ENCODE peak calls at places on chromosomes 12 and 14, in four cellular contexts. L, M, Y and Z are unnamed samples.

GRCh38 chr14:52043690-52044089 is 25.2 kb downstream of the NID2 start:
- DNase-seq in L (peak; percentile 64), Y (no peak), M (peak; percentile 37), Z (no peak)

GRCh38 chr14:104521816-104522745 is 57.5 kb upstream of the C14orf180 start:
- DNase-seq in L (no peak), Y (no peak), M (no peak), Z (no peak)

GRCh38 chr14:94143239-94143638 is 13.8 kb upstream of the IFI27L2 start:
- DNase-seq in M (no peak), Y (no peak), L (no peak), Z (no peak)

GRCh38 chr14:21924479-21924878 is 250.9 kb upstream of the OR4E1 start:
- DNase-seq in M (peak; percentile 43), L (no peak), Y (no peak), Z (no peak)

GRCh38 chr12:85089792-85090191 is 53.6 kb downstream of the LRRIQ1 start:
- DNase-seq in L (no peak), Y (no peak), M (no peak), Z (no peak)

GRCh38 chr14:89293349-89293916 is 123.6 kb downstream of the FOXN3 start:
- DNase-seq in L (no peak), Y (no peak), M (no peak), Z (no peak)

GRCh38 chr12:20549115-20549719 is 145.9 kb upstream of the SLCO1C1 start:
- DNase-seq in Y (no peak), M (peak; percentile 80), L (peak; percentile 64), Z (peak; percentile 55)

GRCh38 chr12:92938018-92938417 is 8.9 kb upstream of the EEA1 start:
- DNase-seq in Y (no peak), M (no peak), L (no peak), Z (no peak)

GRCh38 chr12:6871052-6871957 is 1.8 kb downstream of the SPSB2 start:
- DNase-seq in Y (no peak), M (no peak), L (peak; percentile 44), Z (peak; percentile 38)

GRCh38 chr14:68449565-68450295 is 343.1 kb downstream of the ZFP36L1 start:
- DNase-seq in Y (no peak), L (no peak), M (no peak), Z (peak; percentile 77)

GRCh38 chr14:60867503-60868172 is 113.2 kb downstream of the TRMT5 start:
- DNase-seq in M (no peak), L (no peak), Y (no peak), Z (no peak)

GRCh38 chr14:49654511-49654910 is 19.5 kb upstream of the DNAAF2 start:
- DNase-seq in L (no peak), M (no peak), Y (no peak), Z (no peak)

GRCh38 chr14:74265312-74265965 is 26.2 kb downstream of the VSX2 start:
- DNase-seq in Y (no peak), L (no peak), M (no peak), Z (no peak)

GRCh38 chr14:76264384-76264783 is 111.6 kb upstream of the ESRRB start:
- DNase-seq in M (no peak), L (no peak), Y (no peak), Z (no peak)

GRCh38 chr12:42372154-42372791 is 46.3 kb downstream of the PPHLN1 start:
- DNase-seq in L (peak; percentile 68), Y (no peak), M (peak; percentile 57), Z (peak; percentile 70)

GRCh38 chr12:76237086-76237701 is 111.0 kb downstream of the BBS10 start:
- DNase-seq in L (no peak), Y (no peak), M (no peak), Z (no peak)

GRCh38 chr12:132949936-132950837 is 5.9 kb downstream of the ZNF605 start:
- DNase-seq in M (no peak), L (no peak), Y (no peak), Z (no peak)
- H3K9me3 ChIP-seq in M (peaks cover 3% of the 10 kb centered on the region), L (peaks cover 84% of the 10 kb centered on the region), Y (peaks cover 66% of the 10 kb centered on the region), Z (peaks cover 39% of the 10 kb centered on the region)

DNA sequence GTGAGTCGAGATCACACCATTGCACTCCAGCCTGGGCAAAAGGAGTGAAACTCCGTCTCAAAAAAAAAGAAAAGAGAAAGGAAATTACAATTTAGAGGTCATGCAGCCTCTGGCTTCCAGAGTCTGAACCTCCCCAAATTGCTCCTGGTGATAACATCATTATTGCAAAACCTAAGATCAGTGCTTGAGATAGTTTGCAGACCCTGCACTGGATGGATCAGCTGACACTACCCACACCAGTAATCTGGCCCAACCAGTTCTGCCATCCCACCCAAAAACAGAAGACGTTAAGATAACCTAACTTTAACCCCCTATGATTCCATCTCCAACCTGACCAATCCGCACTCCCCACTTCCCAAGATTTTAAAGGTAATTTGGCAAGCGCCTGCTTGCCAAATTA is 353.7 kb upstream of the DIO2 start:
- DNase-seq in Y (no peak), M (no peak), L (no peak), Z (no peak)
- H3K36me3 ChIP-seq in Y (no peaks in the 10 kb centered on the region), M (no peaks in the 10 kb centered on the region), L (no peaks in the 10 kb centered on the region), Z (no peaks in the 10 kb centered on the region)

DNA sequence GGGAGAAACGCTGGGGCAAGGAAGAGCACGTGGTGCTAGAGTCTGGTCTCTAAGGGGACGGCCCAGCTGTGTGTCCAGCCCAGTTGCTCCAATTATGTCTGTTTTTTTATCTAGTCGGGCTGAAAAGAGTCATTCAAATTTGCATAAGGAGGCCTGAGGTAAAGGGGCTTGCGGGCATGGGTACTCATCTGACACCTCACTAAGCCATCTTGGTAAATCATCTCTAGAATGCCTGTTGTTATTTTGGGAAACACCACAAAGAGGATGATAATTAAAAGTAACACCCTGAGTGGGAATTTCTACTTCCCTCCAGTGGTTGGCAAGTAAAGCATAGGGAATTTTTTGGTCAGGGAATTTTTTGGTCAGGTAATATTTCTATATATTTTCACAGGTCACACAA is 196.1 kb upstream of the ALG10B start:
- DNase-seq in M (no peak), Y (no peak), L (no peak), Z (no peak)
- H3K4me3 ChIP-seq in M (no peak overlapping the region), Y (no peak overlapping the region), L (no peak overlapping the region), Z (no peak overlapping the region)

DNA sequence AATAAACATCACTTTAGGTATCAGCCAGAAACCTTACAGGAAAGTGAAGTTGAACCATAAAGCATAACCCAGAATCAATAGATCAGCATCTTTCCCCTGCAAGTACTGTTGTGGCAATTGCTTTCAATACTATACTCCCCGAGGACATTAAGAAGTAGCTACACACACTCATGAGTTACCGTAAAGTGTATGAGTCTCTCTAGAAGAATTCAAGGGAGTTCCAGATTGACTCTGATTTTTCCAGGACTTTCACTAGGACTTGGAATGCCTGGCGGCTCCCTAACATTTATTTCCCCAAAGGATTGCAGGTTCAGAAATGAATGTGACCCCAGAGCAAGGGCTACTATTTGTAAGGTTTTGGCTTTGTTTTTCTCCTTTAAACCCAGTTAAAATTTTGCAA is 465.4 kb upstream of the MDGA2 start:
- DNase-seq in L (no peak), Y (no peak), M (no peak), Z (no peak)
- H3K9me3 ChIP-seq in L (no peaks in the 10 kb centered on the region), Y (no peaks in the 10 kb centered on the region), M (no peaks in the 10 kb centered on the region), Z (no peaks in the 10 kb centered on the region)

GRCh38 chr12:122130150-122130549 is 43.9 kb downstream of the IL31 start:
- DNase-seq in M (no peak), Y (no peak), L (no peak), Z (no peak)

GRCh38 chr12:122127839-122128238 is 46.2 kb downstream of the IL31 start:
- DNase-seq in M (no peak), L (no peak), Y (no peak), Z (no peak)

GRCh38 chr12:122128481-122128880 is 45.5 kb downstream of the IL31 start:
- DNase-seq in L (no peak), M (no peak), Y (no peak), Z (no peak)

GRCh38 chr12:122126713-122127597 is 47.1 kb downstream of the IL31 start:
- DNase-seq in L (no peak), M (no peak), Y (no peak), Z (no peak)

GRCh38 chr12:122129131-122129530 is 44.9 kb downstream of the IL31 start:
- DNase-seq in Y (no peak), M (no peak), L (no peak), Z (no peak)
- H3K36me3 ChIP-seq in Y (no peaks in the 10 kb centered on the region), M (peaks cover 38% of the 10 kb centered on the region), L (peaks cover 66% of the 10 kb centered on the region), Z (peaks cover 19% of the 10 kb centered on the region)

DNA sequence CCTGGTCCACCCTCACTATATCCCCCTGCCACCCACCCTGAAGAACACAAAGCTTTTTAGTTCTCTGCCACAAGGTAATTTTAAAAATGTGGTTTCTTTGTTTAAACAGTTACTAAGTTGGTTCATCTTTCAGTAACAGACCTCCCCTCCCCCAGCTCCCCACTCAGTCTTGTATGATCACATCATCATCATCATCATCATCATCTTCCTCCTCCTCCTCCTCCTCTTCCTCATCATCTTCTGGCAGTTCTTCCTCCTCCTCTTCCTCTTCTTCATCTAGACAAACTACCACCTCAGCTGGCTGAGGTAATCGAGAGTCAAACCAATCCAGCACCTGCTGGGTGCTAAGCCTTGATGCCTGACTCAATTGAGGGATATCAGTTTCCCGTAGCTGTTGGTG is 10.5 kb downstream of the HOMEZ start:
- DNase-seq in L (no peak), M (no peak), Y (no peak), Z (no peak)
- H3K4me3 ChIP-seq in L (no peak overlapping the region), M (no peak overlapping the region), Y (no peak overlapping the region), Z (no peak overlapping the region)